ENCODE peak calls at places on chromosome 2, in ten cellular contexts. G is amniotic stem cell; I is BJ; P is dorsolateral prefrontal cortex; D is anterior cingulate cortex; Q is left lobe of liver; H is astrocyte of the cerebellum; N is KBM-7; Y is activated CD4-positive, CD25-positive, alpha-beta regulatory T cell; U is left ventricle myocardium superior. M is an unnamed sample.

GRCh38 chr2:10932345-10933151 is 20.8 kb downstream of the KCNF1 start:
- DNase-seq in D (no peak), Q (no peak), G (no peak), N (no peak), H (no peak), P (no peak), U (no peak), I (no peak), Y (no peak), M (no peak)

GRCh38 chr2:44957656-44958327 is 16.3 kb downstream of the SIX3 start:
- DNase-seq in U (no peak), G (no peak), H (no peak), D (no peak), I (no peak), Y (no peak), Q (no peak), P (no peak), N (no peak), M (no peak)

GRCh38 chr2:226387499-226387942 is 412.1 kb downstream of the IRS1 start:
- DNase-seq in Y (no peak), Q (no peak), U (no peak), P (no peak), D (no peak), I (no peak), N (no peak), H (no peak), G (no peak), M (no peak)

GRCh38 chr2:3211256-3211970 is 166.2 kb downstream of the EIPR1 start:
- DNase-seq in Q (peak), Y (no peak), D (no peak), U (no peak), N (no peak), H (no peak), I (no peak), G (no peak), P (no peak), M (no peak)

GRCh38 chr2:211141646-211142045 is 585.2 kb downstream of the CPS1 start:
- DNase-seq in U (no peak), Y (no peak), I (no peak), Q (no peak), G (no peak), D (no peak), H (no peak), N (no peak), P (no peak), M (no peak)

GRCh38 chr2:48707466-48707865 is 48.1 kb downstream of the LHCGR start:
- DNase-seq in D (no peak), H (no peak), I (no peak), P (no peak), N (no peak), G (no peak), Q (no peak), Y (no peak), U (no peak), M (no peak)

GRCh38 chr2:84424152-84424551 is 34.9 kb downstream of the SUCLG1 start:
- DNase-seq in G (peak), I (no peak), Q (no peak), H (no peak), N (peak), Y (no peak), D (no peak), P (no peak), U (no peak), M (no peak)

GRCh38 chr2:176421291-176422050 is 152.2 kb downstream of the MTX2 start:
- DNase-seq in I (no peak), N (no peak), H (no peak), G (no peak), Q (no peak), Y (no peak), P (no peak), D (no peak), U (no peak), M (no peak)

GRCh38 chr2:15892575-15892974 is 47.8 kb upstream of the MYCN start:
- DNase-seq in H (no peak), D (no peak), N (no peak), Y (no peak), I (no peak), U (no peak), Q (no peak), P (no peak), G (no peak), M (no peak)

GRCh38 chr2:101930019-101930418 is 61.7 kb upstream of the IL1R2 start:
- DNase-seq in N (no peak), Q (no peak), H (no peak), G (no peak), I (no peak), U (no peak), Y (no peak), D (no peak), P (no peak), M (no peak)

GRCh38 chr2:1628893-1629292 is 115.4 kb downstream of the PXDN start:
- DNase-seq in U (no peak), D (no peak), Q (no peak), Y (no peak), P (no peak), G (no peak), N (no peak), I (no peak), H (peak), M (no peak)

GRCh38 chr2:105519516-105519915 is 120.7 kb upstream of the FHL2 start:
- DNase-seq in P (no peak), Y (no peak), I (no peak), N (no peak), G (no peak), U (no peak), H (no peak), Q (no peak), D (no peak), M (no peak)

GRCh38 chr2:233706720-233707119 is 6.0 kb upstream of the UGT1A5 start:
- DNase-seq in G (peak), D (no peak), Y (no peak), H (no peak), N (no peak), I (no peak), Q (no peak), U (no peak), P (no peak), M (no peak)

GRCh38 chr2:182456784-182457183 is 29.9 kb upstream of the PDE1A start:
- DNase-seq in H (peak), Y (no peak), N (no peak), D (no peak), Q (no peak), P (no peak), I (peak), G (peak), U (no peak), M (no peak)

GRCh38 chr2:127844973-127845372 is 13.0 kb downstream of the POLR2D start:
- DNase-seq in P (no peak), H (no peak), N (no peak), Y (no peak), U (no peak), Q (no peak), G (no peak), D (no peak), I (no peak), M (no peak)

GRCh38 chr2:38107738-38108410 is 31.9 kb upstream of the CYP1B1 start:
- DNase-seq in G (no peak), Y (no peak), D (no peak), Q (no peak), U (no peak), H (no peak), I (no peak), P (no peak), N (no peak), M (no peak)

GRCh38 chr2:113248997-113249770 is 29.5 kb downstream of the PAX8 start:
- DNase-seq in Y (peak), P (peak), Q (peak), G (peak), I (no peak), N (peak), H (peak), D (peak), U (peak), M (peak)

GRCh38 chr2:144230452-144231085 is 289.4 kb downstream of the ZEB2 start:
- DNase-seq in Q (no peak), P (no peak), H (no peak), U (no peak), D (no peak), I (no peak), Y (no peak), N (peak), G (no peak), M (no peak)

GRCh38 chr2:5164806-5165525 is 527.2 kb upstream of the SOX11 start:
- DNase-seq in P (no peak), I (no peak), N (no peak), Q (no peak), H (peak), D (no peak), G (peak), U (no peak), Y (no peak), M (no peak)

GRCh38 chr2:29878898-29879297 is 42.5 kb downstream of the ALK start:
- DNase-seq in N (no peak), P (no peak), G (no peak), Y (no peak), I (no peak), Q (no peak), D (no peak), U (no peak), H (peak), M (no peak)

GRCh38 chr2:24228470-24228869 is 53.6 kb downstream of the FAM228A start:
- DNase-seq in P (no peak), H (no peak), Q (no peak), G (no peak), D (no peak), N (peak), Y (no peak), U (no peak), I (no peak), M (no peak)

GRCh38 chr2:109482371-109482841 is 131.4 kb downstream of the SEPTIN10 start:
- DNase-seq in Q (no peak), Y (no peak), P (no peak), I (no peak), G (no peak), H (no peak), N (no peak), D (no peak), U (no peak), M (no peak)

GRCh38 chr2:118130385-118130784 is 42.1 kb downstream of the INSIG2 start:
- DNase-seq in G (no peak), U (no peak), P (no peak), Y (no peak), N (no peak), D (no peak), Q (no peak), H (no peak), I (no peak), M (no peak)

GRCh38 chr2:144102386-144102785 is 417.5 kb downstream of the ZEB2 start:
- DNase-seq in I (no peak), P (no peak), D (no peak), G (no peak), Q (no peak), N (no peak), U (no peak), Y (no peak), H (no peak), M (no peak)

GRCh38 chr2:108288534-108289106 is at the start of gene SULT1C2:
- DNase-seq in P (no peak), Q (no peak), I (no peak), N (no peak), D (no peak), U (no peak), Y (no peak), G (no peak), H (peak), M (no peak)

GRCh38 chr2:138727956-138728355 is 52.2 kb downstream of the NXPH2 start:
- DNase-seq in I (no peak), D (no peak), G (no peak), N (no peak), Q (no peak), Y (no peak), P (no peak), U (no peak), H (no peak), M (no peak)

M was measured in nucleus accumbens.